ENCODE peak calls at places on chromosome 4, in four cellular contexts. F is lung, J is NCI-H1092 treated with DMSO at 0.1 percent for 48 hours, T is T-helper 17 cell. M is an unnamed sample.

GRCh38 chr4:15395342-15395741 is 32.5 kb upstream of the C1QTNF7 start:
- DNase-seq in F (no peak), J (no peak), T (no peak), M (no peak)

GRCh38 chr4:154622598-154622997 is 10.1 kb upstream of the FGG start:
- DNase-seq in F (no peak), J (peak; percentile 17), T (no peak), M (no peak)

GRCh38 chr4:128528793-128529553 is 241.4 kb upstream of the PGRMC2 start:
- DNase-seq in F (peak; percentile 48), J (no peak), T (no peak), M (no peak)

GRCh38 chr4:41477200-41477910 is 60.6 kb upstream of the LIMCH1 start:
- DNase-seq in F (no peak), J (no peak), T (no peak), M (no peak)

GRCh38 chr4:141352775-141353544 is 132.3 kb downstream of the ZNF330 start:
- DNase-seq in F (no peak), J (no peak), T (no peak), M (no peak)

GRCh38 chr4:118740869-118741268 is 55.7 kb downstream of the METTL14 start:
- DNase-seq in F (no peak), J (peak; percentile 35), T (no peak), M (no peak)

GRCh38 chr4:161949941-161950725 is 213.7 kb downstream of the FSTL5 start:
- DNase-seq in F (no peak), J (no peak), T (no peak), M (no peak)

GRCh38 chr4:37908488-37909343 is 17.8 kb downstream of the TBC1D1 start:
- DNase-seq in F (no peak), J (no peak), T (no peak), M (no peak)

GRCh38 chr4:174423257-174423944 is 98.9 kb downstream of the HPGD start:
- DNase-seq in F (no peak), J (no peak), T (no peak), M (no peak)

GRCh38 chr4:2256781-2257191 is 5.1 kb downstream of the MXD4 start:
- DNase-seq in F (peak; percentile 35), J (no peak), T (peak; percentile 3), M (no peak)

GRCh38 chr4:84971319-84971932 is 4.9 kb upstream of the WDFY3 start:
- DNase-seq in F (no peak), J (peak; percentile 66), T (no peak), M (no peak)

GRCh38 chr4:4387531-4388311 is 819 bp downstream of the NSG1 start:
- DNase-seq in F (no peak), J (peak; percentile 24), T (no peak), M (peak; percentile 52)

GRCh38 chr4:147542229-147542990 is 61.5 kb downstream of the EDNRA start:
- DNase-seq in F (no peak), J (no peak), T (no peak), M (no peak)

GRCh38 chr4:20431422-20432014 is 179.8 kb downstream of the SLIT2 start:
- DNase-seq in F (no peak), J (no peak), T (no peak), M (no peak)

GRCh38 chr4:2305766-2306501 is 44.0 kb upstream of the MXD4 start:
- DNase-seq in F (peak; percentile 23), J (no peak), T (no peak), M (no peak)

GRCh38 chr4:94660614-94661013 is 97.1 kb upstream of the BMPR1B start:
- DNase-seq in F (no peak), J (no peak), T (no peak), M (no peak)

GRCh38 chr4:153374471-153374870 is 30.0 kb downstream of the MND1 start:
- DNase-seq in F (no peak), J (no peak), T (no peak), M (no peak)

GRCh38 chr4:37634180-37634579 is 52.0 kb downstream of the RELL1 start:
- DNase-seq in F (no peak), J (no peak), T (no peak), M (no peak)

GRCh38 chr4:74961230-74961629 is 28.3 kb downstream of the PARM1 start:
- DNase-seq in F (no peak), J (no peak), T (no peak), M (no peak)

GRCh38 chr4:86928400-86929255 is 6.2 kb upstream of the AFF1 start:
- DNase-seq in F (no peak), J (no peak), T (no peak), M (no peak)

GRCh38 chr4:3708103-3708510 is 58.1 kb upstream of the ADRA2C start:
- DNase-seq in F (no peak), J (no peak), T (no peak), M (peak; percentile 47)

GRCh38 chr4:138789796-138790195 is 225.8 kb upstream of the NOCT start:
- DNase-seq in F (no peak), J (no peak), T (no peak), M (no peak)

GRCh38 chr4:56434599-56435000 is 815 bp downstream of the PPAT start:
- DNase-seq in F (no peak), J (peak; percentile 69), T (no peak), M (no peak)

GRCh38 chr4:52376107-52376704 is 282.9 kb downstream of the USP46 start:
- DNase-seq in F (no peak), J (peak; percentile 58), T (no peak), M (no peak)

GRCh38 chr4:73577371-73577770 is 42.9 kb downstream of the RASSF6 start:
- DNase-seq in F (no peak), J (no peak), T (no peak), M (no peak)

GRCh38 chr4:128267745-128268144 is 19.9 kb downstream of the PGRMC2 start:
- DNase-seq in F (no peak), J (no peak), T (no peak), M (no peak)

GRCh38 chr4:42490015-42490414 is 92.7 kb downstream of the SHISA3 start:
- DNase-seq in F (no peak), J (no peak), T (no peak), M (no peak)

GRCh38 chr4:68724426-68724825 is 54.0 kb upstream of the UGT2B15 start:
- DNase-seq in F (no peak), J (no peak), T (no peak), M (no peak)

GRCh38 chr4:152479428-152480026 is 56.4 kb downstream of the FBXW7 start:
- DNase-seq in F (no peak), J (no peak), T (no peak), M (no peak)

GRCh38 chr4:114599231-114600065 is 841 bp downstream of the UGT8 start:
- DNase-seq in F (no peak), J (peak; percentile 47), T (no peak), M (peak; percentile 41)

GRCh38 chr4:80094191-80094590 is 21.2 kb upstream of the ANTXR2 start:
- DNase-seq in F (no peak), J (no peak), T (no peak), M (no peak)

M was measured in glutamatergic neuron.